ENCODE peak calls at places on chromosome 3, in seven cellular contexts. L, H, U, J, E, B and Q are unnamed samples.

GRCh38 chr3:52860424-52860768 is 25.6 kb upstream of the MUSTN1 start:
- DNase-seq in B (no peak), L (no peak), U (no peak), J (no peak), H (no peak), E (no peak), Q (no peak)

GRCh38 chr3:133535971-133536634 is 37.4 kb upstream of the CDV3 start:
- DNase-seq in L (no peak), H (peak; percentile 89), U (peak; percentile 98), J (peak; percentile 96), B (peak; percentile 22), E (peak; percentile 92), Q (peak; percentile 70)

GRCh38 chr3:46615976-46616375 is 3.7 kb downstream of the FAM240A start:
- DNase-seq in J (no peak), U (no peak), E (no peak), H (no peak), B (no peak), L (peak; percentile 27), Q (no peak)

GRCh38 chr3:124126446-124127017 is 134.6 kb upstream of the ROPN1 start:
- DNase-seq in H (no peak), L (no peak), U (no peak), E (no peak), B (no peak), J (no peak), Q (no peak)

GRCh38 chr3:139302084-139302800 is 41.6 kb upstream of the MRPS22 start:
- DNase-seq in J (peak; percentile 100), B (peak; percentile 71), L (no peak), U (peak; percentile 99), H (peak; percentile 100), E (peak; percentile 100), Q (peak; percentile 57)

GRCh38 chr3:161443921-161444457 is 52.6 kb upstream of the OTOL1 start:
- DNase-seq in J (no peak), H (no peak), U (no peak), E (no peak), L (no peak), B (no peak), Q (peak; percentile 70)

GRCh38 chr3:120172070-120172469 is 77.8 kb upstream of the GSK3B start:
- DNase-seq in L (no peak), U (peak; percentile 79), E (peak; percentile 83), B (no peak), H (peak; percentile 76), J (peak; percentile 98), Q (no peak)

GRCh38 chr3:188656196-188656982 is 502.4 kb downstream of the LPP start:
- DNase-seq in E (peak; percentile 51), B (no peak), J (peak; percentile 81), H (peak; percentile 38), U (peak; percentile 61), L (no peak), Q (no peak)

GRCh38 chr3:183710231-183710630 is 12.6 kb downstream of the YEATS2 start:
- DNase-seq in J (no peak), B (no peak), L (no peak), U (peak; percentile 62), H (peak; percentile 19), E (peak; percentile 30), Q (no peak)

GRCh38 chr3:127006781-127007436 is 24.0 kb downstream of the PLXNA1 start:
- DNase-seq in B (no peak), J (peak; percentile 23), E (peak; percentile 11), U (no peak), H (peak; percentile 7), L (no peak), Q (no peak)

GRCh38 chr3:127008236-127008635 is 25.3 kb downstream of the PLXNA1 start:
- DNase-seq in J (no peak), L (no peak), U (no peak), B (no peak), E (no peak), H (no peak), Q (no peak)

GRCh38 chr3:127012091-127012490 is 29.2 kb downstream of the PLXNA1 start:
- DNase-seq in J (peak; percentile 37), B (no peak), L (no peak), H (peak; percentile 25), U (peak; percentile 5), E (peak; percentile 49), Q (no peak)

GRCh38 chr3:127011270-127011992 is 28.5 kb downstream of the PLXNA1 start:
- DNase-seq in U (peak; percentile 31), E (no peak), H (no peak), B (no peak), J (peak; percentile 62), L (no peak), Q (no peak)

GRCh38 chr3:127009531-127009930 is 26.6 kb downstream of the PLXNA1 start:
- DNase-seq in L (no peak), B (no peak), H (no peak), J (no peak), U (no peak), E (no peak), Q (no peak)
- H3K4me2 ChIP-seq in L (no peak overlapping the region), B (no peak overlapping the region), H (no peak overlapping the region), J (no peak overlapping the region), U (no peak overlapping the region), E (no peak overlapping the region), Q (no peak overlapping the region)

DNA sequence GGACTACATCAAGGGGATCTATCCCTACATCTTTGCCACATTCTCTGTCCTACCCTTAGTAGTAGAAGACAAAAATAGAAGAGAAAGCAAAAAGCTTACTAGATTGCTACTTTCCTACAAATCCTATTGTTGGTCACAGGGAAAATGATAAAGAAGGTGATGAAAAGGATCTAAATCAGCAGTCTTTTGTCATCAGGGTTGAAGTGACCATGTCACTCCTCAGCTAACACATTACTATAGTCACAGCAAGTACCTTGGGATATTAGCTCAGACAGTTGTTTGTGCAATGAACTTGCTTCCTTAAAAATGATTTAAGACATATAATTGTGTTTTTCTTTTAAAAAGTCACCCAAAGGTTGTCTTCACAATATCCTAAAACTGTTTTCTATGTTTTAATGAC is 6.3 kb downstream of the ST3GAL6 start:
- DNase-seq in E (no peak), H (no peak), B (no peak), L (no peak), U (no peak), J (no peak), Q (no peak)
- H3K4me2 ChIP-seq in E (no peak overlapping the region), H (no peak overlapping the region), B (no peak overlapping the region), L (no peak overlapping the region), U (no peak overlapping the region), J (no peak overlapping the region), Q (no peak overlapping the region)

DNA sequence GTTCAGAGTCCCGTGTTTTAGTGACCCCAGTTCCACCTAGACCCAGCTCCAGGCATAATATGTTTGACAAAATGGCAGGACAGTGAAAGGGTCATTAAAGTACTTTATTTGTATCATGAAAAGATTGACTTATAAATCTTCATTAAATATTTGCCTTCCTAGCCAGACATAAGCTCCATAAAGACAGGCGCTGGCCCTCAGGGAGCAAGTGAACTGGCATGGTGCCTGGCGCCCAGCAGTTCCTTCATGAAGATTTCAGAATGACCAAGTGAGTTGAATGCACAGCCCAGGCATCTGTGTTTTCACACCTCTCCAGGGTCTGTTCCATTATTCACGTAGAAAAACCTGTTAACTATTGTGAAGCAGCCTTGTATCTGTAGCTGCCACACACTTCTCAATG is 166.2 kb downstream of the GAP43 start:
- DNase-seq in E (peak; percentile 41), B (no peak), L (no peak), H (no peak), J (no peak), U (no peak), Q (no peak)
- H3K4me2 ChIP-seq in E (peak overlapping the region; percentile 5), B (peak overlapping the region; percentile 66), L (no peak overlapping the region), H (peak overlapping the region; percentile 80), J (peak overlapping the region; percentile 31), U (peak overlapping the region; percentile 61), Q (peak overlapping the region; percentile 90)

GRCh38 chr3:122868322-122868721 is 73.5 kb downstream of the SLC49A4 start:
- DNase-seq in L (no peak), H (no peak), J (no peak), B (no peak), E (no peak), U (no peak), Q (no peak)
- H3K4me2 ChIP-seq in L (no peak overlapping the region), H (no peak overlapping the region), J (no peak overlapping the region), B (no peak overlapping the region), E (no peak overlapping the region), U (no peak overlapping the region), Q (no peak overlapping the region)

DNA sequence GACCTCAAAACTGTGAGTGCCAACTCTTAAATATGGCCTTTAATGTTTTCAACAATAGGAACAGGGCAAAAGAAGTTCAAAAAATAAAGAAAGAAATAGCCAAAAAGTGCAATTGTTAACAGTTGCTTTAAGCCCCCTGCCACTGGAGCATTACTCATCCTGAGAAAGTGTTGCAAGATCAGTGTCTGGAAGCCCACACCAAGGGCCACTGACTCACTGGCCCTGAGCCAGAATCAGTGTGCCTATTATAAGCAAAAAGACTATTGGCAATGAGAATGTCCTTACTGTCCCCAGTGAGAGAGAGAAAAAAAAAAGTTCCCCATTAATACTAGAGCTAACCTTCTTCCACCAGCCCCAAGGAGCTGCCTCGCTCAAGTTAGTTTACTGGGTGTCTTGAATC is 480.1 kb upstream of the ZNF385D start:
- DNase-seq in U (no peak), H (no peak), B (no peak), L (no peak), J (peak; percentile 7), E (peak; percentile 4), Q (no peak)
- H3K4me2 ChIP-seq in U (no peak overlapping the region), H (no peak overlapping the region), B (no peak overlapping the region), L (no peak overlapping the region), J (no peak overlapping the region), E (no peak overlapping the region), Q (no peak overlapping the region)